ENCODE peak calls at places on chromosomes 5 and 9, in four cellular contexts. One of them, this sample, is unnamed.

GRCh38 chr5:52077941-52078825 is 694.9 kb downstream of the ISL1 start:
- DNase-seq in sigmoid colon: no peak
- DNase-seq in breast epithelium: no peak
- DNase-seq in stomach: no peak
- DNase-seq in this sample: no peak

GRCh38 chr5:172770374-172770674 is 671 bp downstream of the DUSP1 start:
- DNase-seq in stomach: no peak
- DNase-seq in breast epithelium: no peak
- DNase-seq in sigmoid colon: no peak
- DNase-seq in this sample: no peak

GRCh38 chr5:129906177-129906887 is 2.1 kb downstream of the CHSY3 start:
- DNase-seq in stomach: no peak
- DNase-seq in sigmoid colon: peak; percentile 62
- DNase-seq in breast epithelium: no peak
- DNase-seq in this sample: no peak

GRCh38 chr5:84535281-84535680 is 150.6 kb upstream of the EDIL3 start:
- DNase-seq in sigmoid colon: no peak
- DNase-seq in breast epithelium: no peak
- DNase-seq in stomach: no peak
- DNase-seq in this sample: no peak

GRCh38 chr9:83385317-83385716 is 152.9 kb downstream of the FRMD3 start:
- DNase-seq in stomach: no peak
- DNase-seq in sigmoid colon: no peak
- DNase-seq in breast epithelium: no peak
- DNase-seq in this sample: no peak

GRCh38 chr5:176647870-176648466 is 684 bp downstream of the TSPAN17 start:
- DNase-seq in sigmoid colon: peak; percentile 80
- DNase-seq in stomach: peak; percentile 79
- DNase-seq in breast epithelium: peak; percentile 55
- DNase-seq in this sample: peak; percentile 59

GRCh38 chr5:139774980-139775654 is 20.5 kb upstream of the PSD2 start:
- DNase-seq in breast epithelium: no peak
- DNase-seq in sigmoid colon: peak; percentile 85
- DNase-seq in stomach: peak; percentile 77
- DNase-seq in this sample: no peak

GRCh38 chr9:102845847-102846246 is 149.3 kb upstream of the CYLC2 start:
- DNase-seq in stomach: no peak
- DNase-seq in breast epithelium: no peak
- DNase-seq in sigmoid colon: no peak
- DNase-seq in this sample: no peak

GRCh38 chr9:70418822-70419545 is 4.5 kb upstream of the KLF9 start:
- DNase-seq in stomach: peak; percentile 96
- DNase-seq in breast epithelium: peak; percentile 98
- DNase-seq in sigmoid colon: peak; percentile 99
- DNase-seq in this sample: peak; percentile 94
- TF ChIP-seq POLR2A in stomach: no peak
- TF ChIP-seq POLR2A in breast epithelium: peak; percentile 81
- TF ChIP-seq POLR2A in sigmoid colon: peak; percentile 85
- TF ChIP-seq POLR2A in this sample: peak; percentile 29

GRCh38 chr5:67997148-67997547 is 218.4 kb upstream of the PIK3R1 start:
- DNase-seq in breast epithelium: no peak
- DNase-seq in sigmoid colon: no peak
- DNase-seq in stomach: no peak
- DNase-seq in this sample: no peak

GRCh38 chr5:68000805-68001204 is 214.8 kb upstream of the PIK3R1 start:
- DNase-seq in sigmoid colon: no peak
- DNase-seq in stomach: no peak
- DNase-seq in breast epithelium: no peak
- DNase-seq in this sample: no peak

GRCh38 chr5:67997892-67998457 is 217.6 kb upstream of the PIK3R1 start:
- DNase-seq in stomach: no peak
- DNase-seq in breast epithelium: no peak
- DNase-seq in sigmoid colon: no peak
- DNase-seq in this sample: no peak

GRCh38 chr5:67996596-67996995 is 219.0 kb upstream of the PIK3R1 start:
- DNase-seq in stomach: no peak
- DNase-seq in sigmoid colon: no peak
- DNase-seq in breast epithelium: no peak
- DNase-seq in this sample: no peak

DNA sequence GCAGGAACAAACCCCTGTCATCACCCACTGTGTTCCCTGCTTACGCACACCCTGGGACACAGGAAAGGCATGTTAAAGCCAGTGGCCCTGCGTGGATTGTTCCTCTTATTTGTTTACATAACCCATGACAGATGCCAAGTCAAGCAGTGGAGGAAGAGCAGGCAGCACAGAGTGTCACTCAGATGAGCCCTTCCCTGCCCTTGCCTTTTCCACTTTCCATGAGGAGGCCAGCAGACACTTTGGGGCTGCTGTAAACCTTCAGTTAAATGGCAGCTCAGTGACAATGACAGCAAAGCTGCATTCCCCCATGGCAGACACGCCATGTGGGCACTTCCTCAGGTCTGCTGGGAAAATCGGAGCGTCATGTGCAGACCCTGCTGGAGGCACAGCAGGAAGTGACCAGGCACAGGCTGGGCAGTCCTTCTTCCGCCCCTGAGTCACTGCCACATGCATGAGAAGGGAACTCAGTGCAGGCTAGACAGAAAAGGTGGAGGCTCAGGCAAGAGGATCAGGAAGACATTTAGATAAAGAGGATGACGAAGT is 216.8 kb upstream of the PIK3R1 start:
- DNase-seq in breast epithelium: peak; percentile 29
- DNase-seq in sigmoid colon: peak; percentile 81
- DNase-seq in stomach: no peak
- DNase-seq in this sample: peak; percentile 87
- TF ChIP-seq POLR2A in breast epithelium: no peak
- TF ChIP-seq POLR2A in sigmoid colon: no peak
- TF ChIP-seq POLR2A in stomach: no peak
- TF ChIP-seq POLR2A in this sample: peak; percentile 37

GRCh38 chr9:128118971-128119665 is 8.4 kb downstream of the PTGES2 start:
- DNase-seq in sigmoid colon: peak; percentile 53
- DNase-seq in breast epithelium: no peak
- DNase-seq in stomach: peak; percentile 25
- DNase-seq in this sample: no peak

GRCh38 chr9:128118472-128118857 is 9.1 kb downstream of the PTGES2 start:
- DNase-seq in sigmoid colon: peak; percentile 30
- DNase-seq in breast epithelium: no peak
- DNase-seq in stomach: no peak
- DNase-seq in this sample: no peak

GRCh38 chr9:128120061-128120740 is 7.3 kb downstream of the PTGES2 start:
- DNase-seq in sigmoid colon: peak; percentile 64
- DNase-seq in breast epithelium: no peak
- DNase-seq in stomach: peak; percentile 17
- DNase-seq in this sample: no peak

GRCh38 chr9:128116104-128117083 is 11.1 kb downstream of the PTGES2 start:
- DNase-seq in breast epithelium: no peak
- DNase-seq in stomach: peak; percentile 44
- DNase-seq in sigmoid colon: peak; percentile 64
- DNase-seq in this sample: no peak

DNA sequence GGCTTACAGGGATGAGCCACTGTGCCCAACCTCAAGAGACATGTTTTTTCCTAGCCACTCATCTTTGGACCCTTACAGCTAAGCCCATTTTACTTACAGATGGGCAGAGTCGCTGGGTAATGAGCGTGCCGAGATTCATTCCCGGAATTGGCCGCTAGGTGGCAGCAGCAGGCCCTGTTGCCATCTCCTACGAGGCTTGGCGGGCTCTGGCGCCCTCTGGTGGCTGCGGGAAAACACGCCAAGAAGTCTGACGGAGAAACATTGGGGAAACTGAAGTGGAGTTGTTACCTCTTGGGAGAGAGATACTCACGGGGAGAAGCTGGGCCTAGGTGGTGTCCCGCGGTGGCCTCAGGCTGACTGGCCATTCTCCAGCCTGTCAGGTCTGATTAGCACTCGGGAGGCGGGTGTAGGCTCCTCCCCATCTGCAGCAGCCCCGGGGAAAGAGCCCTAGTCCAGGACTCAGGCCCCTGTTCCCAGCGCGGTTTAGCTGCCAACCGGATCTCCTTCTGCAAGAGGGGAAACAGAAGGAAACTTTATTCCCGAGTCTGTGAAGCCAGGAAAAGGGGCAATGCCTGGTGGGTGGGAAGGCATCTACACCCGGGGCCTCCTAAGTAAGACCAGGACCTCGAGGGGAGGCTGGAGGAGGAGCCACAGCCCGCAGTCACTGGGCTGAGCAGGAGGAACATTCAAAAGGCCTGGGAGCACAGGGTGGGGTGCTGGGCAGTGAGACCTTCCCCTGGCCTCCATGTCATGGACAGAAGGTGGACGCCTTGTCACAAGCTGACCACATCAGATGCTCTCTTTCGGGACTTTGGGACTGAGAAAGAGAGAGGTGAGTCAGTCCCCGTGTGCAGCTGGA is 9.7 kb downstream of the PTGES2 start:
- DNase-seq in sigmoid colon: peak; percentile 96
- DNase-seq in stomach: peak; percentile 96
- DNase-seq in breast epithelium: peak; percentile 86
- DNase-seq in this sample: peak; percentile 92
- TF ChIP-seq POLR2A in sigmoid colon: no peak
- TF ChIP-seq POLR2A in stomach: no peak
- TF ChIP-seq POLR2A in breast epithelium: no peak
- TF ChIP-seq POLR2A in this sample: no peak

GRCh38 chr5:10563940-10564837 is at the start of gene ANKRD33B:
- DNase-seq in breast epithelium: no peak
- DNase-seq in sigmoid colon: peak; percentile 74
- DNase-seq in stomach: peak; percentile 49
- DNase-seq in this sample: peak; percentile 87
- TF ChIP-seq POLR2A in breast epithelium: no peak
- TF ChIP-seq POLR2A in sigmoid colon: no peak
- TF ChIP-seq POLR2A in stomach: no peak
- TF ChIP-seq POLR2A in this sample: peak; percentile 73

GRCh38 chr5:96703384-96703910 is 41.3 kb downstream of the CAST start:
- DNase-seq in sigmoid colon: no peak
- DNase-seq in stomach: peak; percentile 76
- DNase-seq in breast epithelium: no peak
- DNase-seq in this sample: no peak
- TF ChIP-seq POLR2A in sigmoid colon: no peak
- TF ChIP-seq POLR2A in stomach: no peak
- TF ChIP-seq POLR2A in breast epithelium: no peak
- TF ChIP-seq POLR2A in this sample: no peak

This sample was measured in H54.